ENCODE peak calls at places on chromosomes 6 and 20, in five cellular contexts. One of them, this sample, is unnamed.

GRCh38 chr6:160973311-160973710 is 18.3 kb upstream of the MAP3K4 start:
- DNase-seq in adrenal gland: no peak
- DNase-seq in cardiac fibroblast: peak; percentile 89
- DNase-seq in NCI-H1105: no peak
- DNase-seq in hepatocyte: peak; percentile 60
- DNase-seq in this sample: peak; percentile 40

GRCh38 chr20:58570181-58570859 is 55.1 kb upstream of the APCDD1L start:
- DNase-seq in hepatocyte: no peak
- DNase-seq in NCI-H1105: no peak
- DNase-seq in adrenal gland: no peak
- DNase-seq in cardiac fibroblast: peak; percentile 41
- DNase-seq in this sample: peak; percentile 77

GRCh38 chr6:57143690-57144089 is 28.4 kb upstream of the BAG2 start:
- DNase-seq in NCI-H1105: no peak
- DNase-seq in hepatocyte: no peak
- DNase-seq in cardiac fibroblast: no peak
- DNase-seq in adrenal gland: no peak
- DNase-seq in this sample: no peak

GRCh38 chr6:50145125-50145524 is 95.4 kb upstream of the DEFB112 start:
- DNase-seq in NCI-H1105: peak; percentile 2
- DNase-seq in adrenal gland: no peak
- DNase-seq in hepatocyte: no peak
- DNase-seq in cardiac fibroblast: no peak
- DNase-seq in this sample: no peak

GRCh38 chr20:14470977-14471642 is 133.7 kb upstream of the FLRT3 start:
- DNase-seq in NCI-H1105: no peak
- DNase-seq in adrenal gland: no peak
- DNase-seq in cardiac fibroblast: no peak
- DNase-seq in hepatocyte: no peak
- DNase-seq in this sample: no peak

GRCh38 chr6:159521962-159522361 is 171.1 kb downstream of the SOD2 start:
- DNase-seq in cardiac fibroblast: no peak
- DNase-seq in NCI-H1105: no peak
- DNase-seq in adrenal gland: no peak
- DNase-seq in hepatocyte: no peak
- DNase-seq in this sample: no peak

GRCh38 chr20:34322267-34323105 is 19.3 kb upstream of the AHCY start:
- DNase-seq in NCI-H1105: peak; percentile 66
- DNase-seq in cardiac fibroblast: no peak
- DNase-seq in hepatocyte: no peak
- DNase-seq in adrenal gland: no peak
- DNase-seq in this sample: no peak

GRCh38 chr6:111683749-111684267 is 78.1 kb upstream of the TRAF3IP2 start:
- DNase-seq in NCI-H1105: no peak
- DNase-seq in adrenal gland: peak; percentile 22
- DNase-seq in hepatocyte: no peak
- DNase-seq in cardiac fibroblast: peak; percentile 98
- DNase-seq in this sample: peak; percentile 100

This sample was measured in fibroblast of the aortic adventitia.